ENCODE peak calls at places on chromosomes 5 and 9, in four cellular contexts. One of them, this sample, is unnamed.

GRCh38 chr9:126166291-126166690 is 160.3 kb upstream of the MVB12B start:
- DNase-seq in mucosa of descending colon: no peak
- DNase-seq in fibroblast of pulmonary artery: no peak
- DNase-seq in fibroblast of lung: no peak
- DNase-seq in this sample: no peak

GRCh38 chr9:69171049-69171448 is 3.0 kb upstream of the TJP2 start:
- DNase-seq in fibroblast of pulmonary artery: peak; percentile 94
- DNase-seq in fibroblast of lung: peak; percentile 30
- DNase-seq in mucosa of descending colon: no peak
- DNase-seq in this sample: no peak

GRCh38 chr9:38311382-38312270 is 80.9 kb upstream of the ALDH1B1 start:
- DNase-seq in mucosa of descending colon: no peak
- DNase-seq in fibroblast of lung: no peak
- DNase-seq in fibroblast of pulmonary artery: peak; percentile 9
- DNase-seq in this sample: no peak

GRCh38 chr9:136021891-136022681 is 60.9 kb upstream of the UBAC1 start:
- DNase-seq in mucosa of descending colon: peak; percentile 38
- DNase-seq in fibroblast of pulmonary artery: no peak
- DNase-seq in fibroblast of lung: no peak
- DNase-seq in this sample: no peak

GRCh38 chr5:65356274-65356673 is 125.4 kb downstream of the ADAMTS6 start:
- DNase-seq in mucosa of descending colon: no peak
- DNase-seq in fibroblast of lung: no peak
- DNase-seq in fibroblast of pulmonary artery: peak; percentile 47
- DNase-seq in this sample: no peak

GRCh38 chr5:32522429-32523143 is 62.8 kb upstream of the SUB1 start:
- DNase-seq in fibroblast of lung: peak; percentile 83
- DNase-seq in mucosa of descending colon: peak; percentile 63
- DNase-seq in fibroblast of pulmonary artery: peak; percentile 90
- DNase-seq in this sample: no peak

GRCh38 chr5:37893414-37894134 is 53.7 kb upstream of the GDNF start:
- DNase-seq in mucosa of descending colon: no peak
- DNase-seq in fibroblast of lung: no peak
- DNase-seq in fibroblast of pulmonary artery: no peak
- DNase-seq in this sample: no peak

GRCh38 chr5:99019812-99020697 is 91.2 kb upstream of the CHD1 start:
- DNase-seq in mucosa of descending colon: no peak
- DNase-seq in fibroblast of lung: peak; percentile 88
- DNase-seq in fibroblast of pulmonary artery: peak; percentile 90
- DNase-seq in this sample: peak; percentile 31

GRCh38 chr9:3873818-3874217 is 348.0 kb upstream of the RFX3 start:
- DNase-seq in fibroblast of pulmonary artery: peak; percentile 63
- DNase-seq in mucosa of descending colon: no peak
- DNase-seq in fibroblast of lung: peak; percentile 26
- DNase-seq in this sample: no peak

GRCh38 chr9:4305586-4305985 is 5.7 kb upstream of the GLIS3 start:
- DNase-seq in mucosa of descending colon: no peak
- DNase-seq in fibroblast of pulmonary artery: no peak
- DNase-seq in fibroblast of lung: no peak
- DNase-seq in this sample: no peak

GRCh38 chr9:98953877-98954610 is 10.3 kb downstream of the COL15A1 start:
- DNase-seq in fibroblast of pulmonary artery: no peak
- DNase-seq in fibroblast of lung: no peak
- DNase-seq in mucosa of descending colon: no peak
- DNase-seq in this sample: no peak

GRCh38 chr5:58641533-58641932 is 58.7 kb downstream of the RAB3C start:
- DNase-seq in fibroblast of lung: no peak
- DNase-seq in mucosa of descending colon: no peak
- DNase-seq in fibroblast of pulmonary artery: no peak
- DNase-seq in this sample: no peak

GRCh38 chr9:126236273-126236672 is 90.4 kb upstream of the MVB12B start:
- DNase-seq in fibroblast of lung: no peak
- DNase-seq in mucosa of descending colon: no peak
- DNase-seq in fibroblast of pulmonary artery: no peak
- DNase-seq in this sample: no peak

DNA sequence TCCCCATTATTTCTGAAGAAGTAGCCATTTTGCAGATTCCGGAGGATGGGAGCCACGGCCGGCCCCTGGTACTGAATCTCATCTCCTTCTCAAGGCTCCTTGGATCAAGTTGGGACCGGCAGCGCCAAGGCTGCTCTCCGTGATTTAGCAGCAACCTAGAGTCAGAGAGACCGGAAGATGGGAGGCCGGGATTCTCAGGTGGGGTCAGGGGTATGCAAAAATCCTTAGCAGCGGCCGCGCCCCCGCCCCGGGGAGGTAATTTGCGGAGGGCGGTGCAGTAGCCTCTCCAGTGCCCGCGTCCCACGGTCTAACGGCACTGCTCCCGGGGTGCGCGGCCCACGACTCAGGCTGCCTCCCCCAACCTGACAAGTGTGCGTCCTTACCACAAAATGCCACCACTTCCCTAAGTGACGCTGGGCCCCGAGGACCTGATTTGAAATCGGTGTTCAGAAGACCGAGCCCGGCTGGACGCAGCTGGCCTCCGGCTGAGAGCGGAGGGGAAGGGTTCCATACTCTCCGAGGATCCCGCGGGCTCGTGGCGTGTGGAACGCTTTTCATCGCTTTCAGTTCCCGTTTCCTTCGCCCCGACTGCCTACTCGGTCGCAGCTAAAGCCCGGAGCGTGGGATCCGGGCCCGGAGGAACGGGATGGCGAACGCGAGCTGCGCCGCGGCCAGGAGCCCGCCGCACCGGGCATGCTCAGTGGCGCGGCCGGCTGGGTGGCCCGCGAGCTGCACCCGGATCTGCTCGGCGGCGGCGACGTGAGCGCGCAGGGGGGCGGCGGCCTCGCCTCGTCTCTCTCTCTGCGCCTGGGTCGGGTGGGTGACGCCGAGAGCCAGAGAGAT is at the start of gene SCAMP1:
- DNase-seq in fibroblast of lung: peak; percentile 92
- DNase-seq in fibroblast of pulmonary artery: peak; percentile 94
- DNase-seq in mucosa of descending colon: peak; percentile 94
- DNase-seq in this sample: peak; percentile 95
- TF ChIP-seq CTCF in fibroblast of lung: no peak
- TF ChIP-seq CTCF in fibroblast of pulmonary artery: no peak
- TF ChIP-seq CTCF in mucosa of descending colon: peak; percentile 54
- TF ChIP-seq CTCF in this sample: peak; percentile 38

GRCh38 chr9:120710110-120710981 is 3.9 kb downstream of the MEGF9 start:
- DNase-seq in fibroblast of lung: peak; percentile 76
- DNase-seq in mucosa of descending colon: no peak
- DNase-seq in fibroblast of pulmonary artery: no peak
- DNase-seq in this sample: no peak
- H3K4me3 ChIP-seq in fibroblast of lung: peak overlapping the region; percentile 19
- H3K4me3 ChIP-seq in mucosa of descending colon: no peak overlapping the region
- H3K4me3 ChIP-seq in fibroblast of pulmonary artery: no peak overlapping the region
- H3K4me3 ChIP-seq in this sample: peak overlapping the region; percentile 24

GRCh38 chr5:137282216-137282615 is 216.9 kb downstream of the SPOCK1 start:
- DNase-seq in fibroblast of lung: no peak
- DNase-seq in fibroblast of pulmonary artery: peak; percentile 53
- DNase-seq in mucosa of descending colon: no peak
- DNase-seq in this sample: no peak
- TF ChIP-seq CTCF in fibroblast of lung: no peak
- TF ChIP-seq CTCF in fibroblast of pulmonary artery: no peak
- TF ChIP-seq CTCF in mucosa of descending colon: no peak
- TF ChIP-seq CTCF in this sample: no peak

GRCh38 chr9:129111762-129112151 is 542 bp downstream of the PTPA start:
- DNase-seq in fibroblast of pulmonary artery: peak; percentile 52
- DNase-seq in mucosa of descending colon: peak; percentile 73
- DNase-seq in fibroblast of lung: peak; percentile 68
- DNase-seq in this sample: peak; percentile 54
- H3K4me3 ChIP-seq in fibroblast of pulmonary artery: peak overlapping the region; percentile 76
- H3K4me3 ChIP-seq in mucosa of descending colon: peak overlapping the region; percentile 72
- H3K4me3 ChIP-seq in fibroblast of lung: peak overlapping the region; percentile 88
- H3K4me3 ChIP-seq in this sample: peak overlapping the region; percentile 80

GRCh38 chr5:60395712-60396329 is 304.1 kb downstream of the DEPDC1B start:
- DNase-seq in fibroblast of pulmonary artery: no peak
- DNase-seq in fibroblast of lung: no peak
- DNase-seq in mucosa of descending colon: no peak
- DNase-seq in this sample: no peak
- TF ChIP-seq CTCF in fibroblast of pulmonary artery: no peak
- TF ChIP-seq CTCF in fibroblast of lung: peak; percentile 7
- TF ChIP-seq CTCF in mucosa of descending colon: no peak
- TF ChIP-seq CTCF in this sample: no peak

GRCh38 chr9:124140941-124141568 is 116.7 kb upstream of the NEK6 start:
- DNase-seq in fibroblast of pulmonary artery: no peak
- DNase-seq in mucosa of descending colon: no peak
- DNase-seq in fibroblast of lung: no peak
- DNase-seq in this sample: no peak

GRCh38 chr9:124137009-124137943 is 120.5 kb upstream of the NEK6 start:
- DNase-seq in mucosa of descending colon: no peak
- DNase-seq in fibroblast of lung: no peak
- DNase-seq in fibroblast of pulmonary artery: peak; percentile 34
- DNase-seq in this sample: no peak

GRCh38 chr9:124137944-124138335 is 119.8 kb upstream of the NEK6 start:
- DNase-seq in fibroblast of pulmonary artery: no peak
- DNase-seq in mucosa of descending colon: no peak
- DNase-seq in fibroblast of lung: no peak
- DNase-seq in this sample: no peak

GRCh38 chr9:124135813-124136365 is 121.9 kb upstream of the NEK6 start:
- DNase-seq in fibroblast of lung: no peak
- DNase-seq in fibroblast of pulmonary artery: no peak
- DNase-seq in mucosa of descending colon: no peak
- DNase-seq in this sample: no peak

GRCh38 chr9:124139001-124139400 is 118.7 kb upstream of the NEK6 start:
- DNase-seq in mucosa of descending colon: no peak
- DNase-seq in fibroblast of lung: peak; percentile 65
- DNase-seq in fibroblast of pulmonary artery: peak; percentile 80
- DNase-seq in this sample: no peak
- H3K4me3 ChIP-seq in mucosa of descending colon: no peak overlapping the region
- H3K4me3 ChIP-seq in fibroblast of lung: no peak overlapping the region
- H3K4me3 ChIP-seq in fibroblast of pulmonary artery: no peak overlapping the region
- H3K4me3 ChIP-seq in this sample: no peak overlapping the region

GRCh38 chr9:87500491-87500890 is 2.8 kb downstream of the DAPK1 start:
- DNase-seq in fibroblast of pulmonary artery: no peak
- DNase-seq in fibroblast of lung: no peak
- DNase-seq in mucosa of descending colon: no peak
- DNase-seq in this sample: no peak
- TF ChIP-seq CTCF in fibroblast of pulmonary artery: peak; percentile 24
- TF ChIP-seq CTCF in fibroblast of lung: no peak
- TF ChIP-seq CTCF in mucosa of descending colon: no peak
- TF ChIP-seq CTCF in this sample: no peak

DNA sequence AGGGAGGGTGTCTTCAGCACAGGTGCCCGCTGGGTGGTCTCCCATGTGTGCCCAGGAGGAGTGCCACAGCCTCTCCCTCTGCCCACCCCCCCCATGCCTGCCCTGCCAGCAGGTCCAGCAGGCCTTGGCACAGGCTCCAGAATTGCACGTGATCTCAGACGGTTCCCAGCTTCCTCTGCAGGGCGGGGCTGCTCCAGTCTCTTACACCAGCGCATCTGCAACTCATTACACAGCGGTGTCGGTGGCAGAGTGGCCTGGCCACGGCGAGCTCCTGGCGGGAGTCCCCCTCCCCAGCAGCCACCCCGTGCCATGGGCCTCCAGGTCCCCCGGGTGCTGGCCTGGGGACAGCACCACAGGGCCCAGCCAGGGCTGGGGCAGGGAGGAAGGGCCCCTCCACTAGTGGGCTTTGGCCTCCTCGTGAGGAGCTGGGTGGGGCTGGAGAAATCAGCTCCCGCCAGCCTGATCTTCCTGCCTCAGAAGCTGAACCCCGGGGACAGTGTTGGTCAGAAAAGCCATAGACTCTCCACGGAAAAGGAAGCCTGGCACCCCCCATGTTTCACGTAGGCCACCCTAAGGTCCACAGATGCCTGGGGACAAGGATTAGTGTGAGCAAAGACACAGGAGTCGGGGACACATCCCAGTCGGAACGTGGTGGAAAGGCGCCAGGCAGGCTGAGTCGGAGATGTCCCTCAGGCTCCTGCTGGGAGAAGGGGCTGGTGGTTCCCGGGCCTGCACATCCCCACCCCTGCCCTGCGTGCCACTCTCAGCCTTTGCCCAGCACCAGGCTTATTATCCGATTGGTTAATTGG is 40.2 kb downstream of the RXRA start:
- DNase-seq in fibroblast of lung: peak; percentile 87
- DNase-seq in mucosa of descending colon: peak; percentile 90
- DNase-seq in fibroblast of pulmonary artery: peak; percentile 81
- DNase-seq in this sample: peak; percentile 94
- H3K4me3 ChIP-seq in fibroblast of lung: no peak overlapping the region
- H3K4me3 ChIP-seq in mucosa of descending colon: no peak overlapping the region
- H3K4me3 ChIP-seq in fibroblast of pulmonary artery: no peak overlapping the region
- H3K4me3 ChIP-seq in this sample: no peak overlapping the region

GRCh38 chr9:124595743-124596142 is 88.5 kb upstream of the NR5A1 start:
- DNase-seq in fibroblast of pulmonary artery: no peak
- DNase-seq in fibroblast of lung: no peak
- DNase-seq in mucosa of descending colon: no peak
- DNase-seq in this sample: peak; percentile 27

GRCh38 chr9:124596172-124596839 is 89.1 kb upstream of the NR5A1 start:
- DNase-seq in mucosa of descending colon: no peak
- DNase-seq in fibroblast of lung: no peak
- DNase-seq in fibroblast of pulmonary artery: no peak
- DNase-seq in this sample: no peak

GRCh38 chr9:124593080-124594058 is 86.2 kb upstream of the NR5A1 start:
- DNase-seq in mucosa of descending colon: no peak
- DNase-seq in fibroblast of lung: no peak
- DNase-seq in fibroblast of pulmonary artery: no peak
- DNase-seq in this sample: no peak

GRCh38 chr9:124594673-124595072 is 87.5 kb upstream of the NR5A1 start:
- DNase-seq in mucosa of descending colon: no peak
- DNase-seq in fibroblast of pulmonary artery: no peak
- DNase-seq in fibroblast of lung: peak; percentile 45
- DNase-seq in this sample: no peak

GRCh38 chr9:124594215-124594614 is 87.0 kb upstream of the NR5A1 start:
- DNase-seq in fibroblast of lung: no peak
- DNase-seq in mucosa of descending colon: no peak
- DNase-seq in fibroblast of pulmonary artery: no peak
- DNase-seq in this sample: no peak
- TF ChIP-seq CTCF in fibroblast of lung: no peak
- TF ChIP-seq CTCF in mucosa of descending colon: no peak
- TF ChIP-seq CTCF in fibroblast of pulmonary artery: no peak
- TF ChIP-seq CTCF in this sample: no peak

GRCh38 chr9:96080364-96080763 is 204.9 kb downstream of the ERCC6L2 start:
- DNase-seq in mucosa of descending colon: no peak
- DNase-seq in fibroblast of lung: peak; percentile 15
- DNase-seq in fibroblast of pulmonary artery: peak; percentile 21
- DNase-seq in this sample: no peak

GRCh38 chr9:96075757-96076156 is 200.3 kb downstream of the ERCC6L2 start:
- DNase-seq in fibroblast of pulmonary artery: no peak
- DNase-seq in fibroblast of lung: no peak
- DNase-seq in mucosa of descending colon: no peak
- DNase-seq in this sample: no peak

GRCh38 chr9:96079816-96080215 is 204.3 kb downstream of the ERCC6L2 start:
- DNase-seq in fibroblast of pulmonary artery: no peak
- DNase-seq in mucosa of descending colon: no peak
- DNase-seq in fibroblast of lung: no peak
- DNase-seq in this sample: no peak

GRCh38 chr9:96082516-96083232 is 207.2 kb downstream of the ERCC6L2 start:
- DNase-seq in fibroblast of lung: no peak
- DNase-seq in fibroblast of pulmonary artery: no peak
- DNase-seq in mucosa of descending colon: no peak
- DNase-seq in this sample: no peak

GRCh38 chr9:96078866-96079505 is 203.5 kb downstream of the ERCC6L2 start:
- DNase-seq in mucosa of descending colon: no peak
- DNase-seq in fibroblast of pulmonary artery: no peak
- DNase-seq in fibroblast of lung: peak; percentile 58
- DNase-seq in this sample: no peak
- H3K4me3 ChIP-seq in mucosa of descending colon: no peak overlapping the region
- H3K4me3 ChIP-seq in fibroblast of pulmonary artery: no peak overlapping the region
- H3K4me3 ChIP-seq in fibroblast of lung: no peak overlapping the region
- H3K4me3 ChIP-seq in this sample: no peak overlapping the region

This sample was measured in colonic mucosa.